ENCODE peak calls at places on chromosomes 13 and 19, in eight cellular contexts. X, I, V, B, K, W, C and D are unnamed samples.

GRCh38 chr13:110421696-110422395 is 114.8 kb downstream of the COL4A2 start:
- DNase-seq in B (no peak), I (no peak), X (no peak), W (no peak), C (no peak), V (no peak), K (no peak), D (no peak)

GRCh38 chr19:53868892-53869804 is 1.5 kb downstream of the MYADM start:
- DNase-seq in I (peak; percentile 95), C (peak; percentile 92), K (peak; percentile 69), V (peak; percentile 82), X (peak; percentile 94), B (peak; percentile 89), W (peak; percentile 92), D (peak; percentile 44)

GRCh38 chr19:49679832-49680472 is 2.9 kb downstream of the PRMT1 start:
- DNase-seq in K (no peak), C (no peak), W (no peak), X (no peak), I (no peak), B (no peak), V (no peak), D (no peak)

GRCh38 chr13:22592515-22592914 is 588.3 kb upstream of the SGCG start:
- DNase-seq in C (no peak), W (no peak), X (no peak), V (no peak), I (no peak), K (no peak), B (no peak), D (peak; percentile 1)

GRCh38 chr13:39875111-39875510 is 219.6 kb downstream of the COG6 start:
- DNase-seq in X (no peak), C (no peak), I (no peak), K (no peak), W (no peak), V (no peak), B (no peak), D (no peak)

GRCh38 chr13:34357435-34358232 is 539.7 kb downstream of the RFC3 start:
- DNase-seq in K (no peak), W (no peak), B (no peak), X (no peak), C (no peak), V (no peak), I (no peak), D (peak; percentile 74)

GRCh38 chr13:67554296-67554695 is 324.2 kb upstream of the PCDH9 start:
- DNase-seq in I (no peak), K (no peak), C (no peak), B (no peak), V (no peak), W (no peak), X (no peak), D (no peak)

GRCh38 chr19:55526216-55527196 is 10.4 kb downstream of the SBK2 start:
- DNase-seq in K (no peak), W (peak; percentile 84), X (peak; percentile 84), B (peak; percentile 78), V (peak; percentile 31), I (peak; percentile 82), C (no peak), D (peak; percentile 17)

GRCh38 chr13:43232144-43232840 is 208.9 kb downstream of the DNAJC15 start:
- DNase-seq in B (no peak), V (no peak), X (no peak), I (no peak), K (no peak), W (no peak), C (no peak), D (no peak)

GRCh38 chr13:43232866-43233265 is 209.5 kb downstream of the DNAJC15 start:
- DNase-seq in X (no peak), K (no peak), B (no peak), V (no peak), I (no peak), W (no peak), C (no peak), D (peak; percentile 18)

GRCh38 chr13:43230989-43231388 is 207.6 kb downstream of the DNAJC15 start:
- DNase-seq in C (no peak), X (no peak), B (no peak), W (no peak), K (no peak), I (no peak), V (no peak), D (no peak)

GRCh38 chr13:43227721-43228120 is 204.3 kb downstream of the DNAJC15 start:
- DNase-seq in K (no peak), B (no peak), X (no peak), V (no peak), W (no peak), C (no peak), I (no peak), D (peak; percentile 1)

DNA sequence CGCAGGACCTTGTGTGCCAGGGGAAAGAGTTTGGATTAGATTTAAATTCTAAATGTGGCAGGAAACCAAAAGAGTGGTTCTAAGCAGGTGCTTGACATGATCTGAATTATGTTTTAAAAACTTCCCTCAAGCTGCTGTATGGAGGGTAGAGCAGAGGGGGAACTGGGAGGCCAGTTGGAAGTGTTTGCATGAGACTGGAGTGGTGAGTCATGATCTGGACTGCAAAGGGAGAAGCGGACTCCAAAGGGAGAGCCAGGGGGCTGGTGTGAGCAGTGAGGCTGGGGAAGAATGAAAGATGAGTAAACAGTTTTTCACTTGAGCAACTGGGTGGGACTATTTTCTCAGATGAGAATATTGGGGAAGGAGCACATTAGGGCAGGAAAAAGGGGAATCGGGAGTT is 206.1 kb downstream of the DNAJC15 start:
- DNase-seq in W (no peak), C (no peak), X (no peak), I (no peak), V (no peak), B (no peak), K (no peak), D (peak; percentile 17)
- H3K27ac ChIP-seq in W (no peak overlapping the region), C (no peak overlapping the region), X (no peak overlapping the region), I (no peak overlapping the region), V (no peak overlapping the region), B (no peak overlapping the region), K (no peak overlapping the region), D (no peak overlapping the region)

DNA sequence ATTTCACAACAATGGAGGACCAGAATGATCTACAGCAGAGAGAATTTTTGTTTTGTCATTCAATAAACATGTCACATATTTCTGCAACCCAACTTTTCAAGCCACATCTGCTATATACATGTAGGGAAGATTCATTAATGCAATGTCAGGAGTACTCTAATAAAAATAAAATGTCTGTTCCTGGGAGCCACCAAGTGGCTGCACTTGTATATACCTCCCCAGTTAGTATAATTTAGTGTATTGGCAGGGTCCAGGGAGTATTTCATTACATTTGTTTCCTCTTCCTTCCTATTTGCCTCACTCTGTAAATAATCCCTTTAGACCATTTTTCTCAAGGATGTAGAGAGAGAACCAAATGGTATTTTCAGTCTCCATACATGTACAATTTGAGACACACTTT is 1169.0 kb downstream of the DIAPH3 start:
- DNase-seq in V (no peak), B (no peak), C (no peak), K (no peak), X (no peak), W (no peak), I (no peak), D (no peak)
- TF ChIP-seq CTCF in V (no peak), B (no peak), C (no peak), K (no peak), X (no peak), W (peak; percentile 27), I (no peak), D (peak; percentile 51)

GRCh38 chr19:10895920-10896319 is 24.6 kb downstream of the CARM1 start:
- DNase-seq in W (no peak), X (no peak), I (no peak), B (no peak), K (no peak), V (no peak), C (no peak), D (no peak)
- H3K4me1 ChIP-seq in W (peaks cover 40% of the 10 kb centered on the region), X (peaks cover 27% of the 10 kb centered on the region), I (peaks cover 20% of the 10 kb centered on the region), B (peaks cover 94% of the 10 kb centered on the region), K (peaks cover 23% of the 10 kb centered on the region), V (peaks cover 15% of the 10 kb centered on the region), C (peaks cover 54% of the 10 kb centered on the region), D (peaks cover 5% of the 10 kb centered on the region)

GRCh38 chr13:27131202-27131623 is 40.4 kb downstream of the USP12 start:
- DNase-seq in K (no peak), X (no peak), V (no peak), C (peak; percentile 33), W (no peak), B (no peak), I (no peak), D (peak; percentile 95)
- H3K27ac ChIP-seq in K (peak overlapping the region; percentile 50), X (peak overlapping the region; percentile 1), V (no peak overlapping the region), C (peak overlapping the region; percentile 29), W (peak overlapping the region; percentile 34), B (peak overlapping the region; percentile 59), I (no peak overlapping the region), D (peak overlapping the region; percentile 85)

GRCh38 chr19:40691421-40692211 is 1.2 kb upstream of the NUMBL start:
- DNase-seq in B (no peak), W (no peak), X (no peak), I (peak; percentile 53), V (no peak), K (no peak), C (no peak), D (no peak)
- TF ChIP-seq CTCF in B (no peak), W (no peak), X (no peak), I (no peak), V (no peak), K (no peak), C (peak; percentile 5), D (no peak)

DNA sequence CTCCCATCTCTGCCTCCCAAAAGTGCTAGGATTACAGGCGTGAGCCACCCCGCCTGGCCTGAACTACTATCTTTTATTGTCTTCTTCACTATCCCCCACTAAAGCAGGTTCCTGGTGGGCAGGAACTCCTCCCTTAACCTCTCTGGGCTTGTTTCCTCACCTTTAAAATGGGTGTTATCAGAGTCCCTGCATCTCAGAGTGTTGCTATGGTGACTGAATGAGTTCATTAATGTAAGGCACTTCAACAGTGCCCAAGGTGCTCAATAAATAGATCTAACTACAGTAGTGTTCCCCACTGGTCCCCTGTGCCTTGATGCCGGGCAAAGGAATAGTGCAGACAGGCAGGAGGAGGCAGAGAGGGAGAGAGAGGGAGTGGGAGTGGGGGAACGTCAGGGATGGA is 20.5 kb downstream of the CCDC97 start:
- DNase-seq in I (no peak), C (no peak), B (no peak), W (no peak), V (no peak), X (no peak), K (no peak), D (no peak)
- H3K4me1 ChIP-seq in I (peaks cover 36% of the 10 kb centered on the region), C (peaks cover 36% of the 10 kb centered on the region), B (peaks cover 32% of the 10 kb centered on the region), W (peaks cover 39% of the 10 kb centered on the region), V (peaks cover 20% of the 10 kb centered on the region), X (peaks cover 46% of the 10 kb centered on the region), K (peaks cover 20% of the 10 kb centered on the region), D (peaks cover 8% of the 10 kb centered on the region)

GRCh38 chr13:44921478-44921877 is 67.8 kb downstream of the NUFIP1 start:
- DNase-seq in V (peak; percentile 72), C (no peak), K (no peak), I (no peak), X (no peak), B (no peak), W (no peak), D (no peak)

GRCh38 chr13:44919103-44919804 is 70.0 kb downstream of the NUFIP1 start:
- DNase-seq in X (no peak), B (no peak), C (no peak), W (no peak), V (no peak), K (no peak), I (no peak), D (no peak)

GRCh38 chr13:44918323-44919102 is 70.8 kb downstream of the NUFIP1 start:
- DNase-seq in I (peak; percentile 51), C (peak; percentile 67), X (peak; percentile 95), B (peak; percentile 92), K (peak; percentile 78), W (peak; percentile 91), V (peak; percentile 88), D (no peak)

GRCh38 chr13:44920013-44920412 is 69.3 kb downstream of the NUFIP1 start:
- DNase-seq in V (no peak), C (no peak), I (no peak), B (no peak), W (no peak), X (no peak), K (no peak), D (no peak)

GRCh38 chr13:44921931-44922758 is 67.1 kb downstream of the NUFIP1 start:
- DNase-seq in V (peak; percentile 81), W (no peak), K (peak; percentile 62), C (no peak), X (no peak), B (peak; percentile 42), I (peak; percentile 59), D (peak; percentile 87)
- H3K27ac ChIP-seq in V (no peak overlapping the region), W (peak overlapping the region; percentile 39), K (peak overlapping the region; percentile 97), C (no peak overlapping the region), X (peak overlapping the region; percentile 78), B (peak overlapping the region; percentile 93), I (peak overlapping the region; percentile 92), D (peak overlapping the region; percentile 25)